ENCODE peak calls at places on chromosome 5, in ten cellular contexts. One of them, this sample, is unnamed.

GRCh38 chr5:173078878-173079277 is 22.7 kb downstream of the CREBRF start:
- DNase-seq in left ventricle myocardium superior: no peak
- DNase-seq in posterior vena cava: no peak
- DNase-seq in activated CD8-positive, alpha-beta memory T cell treated with anti-CD3 and anti-CD28 coated beads, Interleukin-2, amount 50 U/mL, for 48 hours: no peak
- DNase-seq in mesothelial cell of epicardium: no peak
- DNase-seq in HEK293T: no peak
- DNase-seq in brain microvascular endothelial cell: no peak
- DNase-seq in activated CD4-positive, alpha-beta T cell treated with anti-CD3 and anti-CD28 coated beads for 36 hours: no peak
- DNase-seq in T1000: no peak
- DNase-seq in stimulated activated naive CD4-positive, alpha-beta T cell: no peak
- DNase-seq in this sample: no peak

GRCh38 chr5:111453290-111453689 is 59.0 kb downstream of the STARD4 start:
- DNase-seq in left ventricle myocardium superior: no peak
- DNase-seq in posterior vena cava: no peak
- DNase-seq in activated CD8-positive, alpha-beta memory T cell treated with anti-CD3 and anti-CD28 coated beads, Interleukin-2, amount 50 U/mL, for 48 hours: no peak
- DNase-seq in mesothelial cell of epicardium: no peak
- DNase-seq in HEK293T: no peak
- DNase-seq in brain microvascular endothelial cell: peak
- DNase-seq in activated CD4-positive, alpha-beta T cell treated with anti-CD3 and anti-CD28 coated beads for 36 hours: no peak
- DNase-seq in T1000: no peak
- DNase-seq in stimulated activated naive CD4-positive, alpha-beta T cell: no peak
- DNase-seq in this sample: no peak

GRCh38 chr5:54900906-54901725 is 84.3 kb downstream of the ESM1 start:
- DNase-seq in left ventricle myocardium superior: peak
- DNase-seq in posterior vena cava: peak
- DNase-seq in activated CD8-positive, alpha-beta memory T cell treated with anti-CD3 and anti-CD28 coated beads, Interleukin-2, amount 50 U/mL, for 48 hours: no peak
- DNase-seq in mesothelial cell of epicardium: no peak
- DNase-seq in HEK293T: no peak
- DNase-seq in brain microvascular endothelial cell: peak
- DNase-seq in activated CD4-positive, alpha-beta T cell treated with anti-CD3 and anti-CD28 coated beads for 36 hours: no peak
- DNase-seq in T1000: no peak
- DNase-seq in stimulated activated naive CD4-positive, alpha-beta T cell: no peak
- DNase-seq in this sample: no peak

GRCh38 chr5:140181002-140181483 is 6.1 kb downstream of the CYSTM1 start:
- DNase-seq in left ventricle myocardium superior: no peak
- DNase-seq in posterior vena cava: no peak
- DNase-seq in activated CD8-positive, alpha-beta memory T cell treated with anti-CD3 and anti-CD28 coated beads, Interleukin-2, amount 50 U/mL, for 48 hours: no peak
- DNase-seq in mesothelial cell of epicardium: no peak
- DNase-seq in HEK293T: no peak
- DNase-seq in brain microvascular endothelial cell: no peak
- DNase-seq in activated CD4-positive, alpha-beta T cell treated with anti-CD3 and anti-CD28 coated beads for 36 hours: no peak
- DNase-seq in T1000: no peak
- DNase-seq in stimulated activated naive CD4-positive, alpha-beta T cell: no peak
- DNase-seq in this sample: no peak

GRCh38 chr5:164422400-164422799 is 917.0 kb downstream of the MAT2B start:
- DNase-seq in left ventricle myocardium superior: no peak
- DNase-seq in posterior vena cava: no peak
- DNase-seq in activated CD8-positive, alpha-beta memory T cell treated with anti-CD3 and anti-CD28 coated beads, Interleukin-2, amount 50 U/mL, for 48 hours: no peak
- DNase-seq in mesothelial cell of epicardium: no peak
- DNase-seq in HEK293T: peak
- DNase-seq in brain microvascular endothelial cell: no peak
- DNase-seq in activated CD4-positive, alpha-beta T cell treated with anti-CD3 and anti-CD28 coated beads for 36 hours: no peak
- DNase-seq in T1000: no peak
- DNase-seq in stimulated activated naive CD4-positive, alpha-beta T cell: no peak
- DNase-seq in this sample: peak

GRCh38 chr5:34914671-34915138 is 599 bp downstream of the RAD1 start:
- DNase-seq in left ventricle myocardium superior: peak
- DNase-seq in posterior vena cava: no peak
- DNase-seq in activated CD8-positive, alpha-beta memory T cell treated with anti-CD3 and anti-CD28 coated beads, Interleukin-2, amount 50 U/mL, for 48 hours: peak
- DNase-seq in mesothelial cell of epicardium: no peak
- DNase-seq in HEK293T: peak
- DNase-seq in brain microvascular endothelial cell: peak
- DNase-seq in activated CD4-positive, alpha-beta T cell treated with anti-CD3 and anti-CD28 coated beads for 36 hours: no peak
- DNase-seq in T1000: no peak
- DNase-seq in stimulated activated naive CD4-positive, alpha-beta T cell: no peak
- DNase-seq in this sample: peak

GRCh38 chr5:179343902-179344300 is 1.4 kb downstream of the ADAMTS2 start:
- DNase-seq in left ventricle myocardium superior: peak
- DNase-seq in posterior vena cava: no peak
- DNase-seq in activated CD8-positive, alpha-beta memory T cell treated with anti-CD3 and anti-CD28 coated beads, Interleukin-2, amount 50 U/mL, for 48 hours: peak
- DNase-seq in mesothelial cell of epicardium: no peak
- DNase-seq in HEK293T: peak
- DNase-seq in brain microvascular endothelial cell: peak
- DNase-seq in activated CD4-positive, alpha-beta T cell treated with anti-CD3 and anti-CD28 coated beads for 36 hours: peak
- DNase-seq in T1000: peak
- DNase-seq in stimulated activated naive CD4-positive, alpha-beta T cell: no peak
- DNase-seq in this sample: peak

GRCh38 chr5:148090780-148091221 is 27.0 kb downstream of the SPINK5 start:
- DNase-seq in left ventricle myocardium superior: no peak
- DNase-seq in posterior vena cava: no peak
- DNase-seq in activated CD8-positive, alpha-beta memory T cell treated with anti-CD3 and anti-CD28 coated beads, Interleukin-2, amount 50 U/mL, for 48 hours: no peak
- DNase-seq in mesothelial cell of epicardium: no peak
- DNase-seq in HEK293T: no peak
- DNase-seq in brain microvascular endothelial cell: no peak
- DNase-seq in activated CD4-positive, alpha-beta T cell treated with anti-CD3 and anti-CD28 coated beads for 36 hours: no peak
- DNase-seq in T1000: no peak
- DNase-seq in stimulated activated naive CD4-positive, alpha-beta T cell: no peak
- DNase-seq in this sample: no peak

GRCh38 chr5:147485046-147485445 is 24.8 kb downstream of the DPYSL3 start:
- DNase-seq in left ventricle myocardium superior: no peak
- DNase-seq in posterior vena cava: no peak
- DNase-seq in activated CD8-positive, alpha-beta memory T cell treated with anti-CD3 and anti-CD28 coated beads, Interleukin-2, amount 50 U/mL, for 48 hours: no peak
- DNase-seq in mesothelial cell of epicardium: no peak
- DNase-seq in HEK293T: no peak
- DNase-seq in brain microvascular endothelial cell: no peak
- DNase-seq in activated CD4-positive, alpha-beta T cell treated with anti-CD3 and anti-CD28 coated beads for 36 hours: no peak
- DNase-seq in T1000: no peak
- DNase-seq in stimulated activated naive CD4-positive, alpha-beta T cell: no peak
- DNase-seq in this sample: no peak

GRCh38 chr5:145101246-145101645 is 733.9 kb downstream of the PRELID2 start:
- DNase-seq in left ventricle myocardium superior: no peak
- DNase-seq in posterior vena cava: no peak
- DNase-seq in activated CD8-positive, alpha-beta memory T cell treated with anti-CD3 and anti-CD28 coated beads, Interleukin-2, amount 50 U/mL, for 48 hours: no peak
- DNase-seq in mesothelial cell of epicardium: no peak
- DNase-seq in HEK293T: peak
- DNase-seq in brain microvascular endothelial cell: no peak
- DNase-seq in activated CD4-positive, alpha-beta T cell treated with anti-CD3 and anti-CD28 coated beads for 36 hours: no peak
- DNase-seq in T1000: no peak
- DNase-seq in stimulated activated naive CD4-positive, alpha-beta T cell: no peak
- DNase-seq in this sample: no peak

GRCh38 chr5:22892441-22892840 is 39.3 kb upstream of the CDH12 start:
- DNase-seq in left ventricle myocardium superior: no peak
- DNase-seq in posterior vena cava: no peak
- DNase-seq in activated CD8-positive, alpha-beta memory T cell treated with anti-CD3 and anti-CD28 coated beads, Interleukin-2, amount 50 U/mL, for 48 hours: no peak
- DNase-seq in mesothelial cell of epicardium: no peak
- DNase-seq in HEK293T: no peak
- DNase-seq in brain microvascular endothelial cell: no peak
- DNase-seq in activated CD4-positive, alpha-beta T cell treated with anti-CD3 and anti-CD28 coated beads for 36 hours: no peak
- DNase-seq in T1000: no peak
- DNase-seq in stimulated activated naive CD4-positive, alpha-beta T cell: no peak
- DNase-seq in this sample: no peak

GRCh38 chr5:93874080-93874479 is 132.7 kb upstream of the POU5F2 start:
- DNase-seq in left ventricle myocardium superior: no peak
- DNase-seq in posterior vena cava: no peak
- DNase-seq in activated CD8-positive, alpha-beta memory T cell treated with anti-CD3 and anti-CD28 coated beads, Interleukin-2, amount 50 U/mL, for 48 hours: no peak
- DNase-seq in mesothelial cell of epicardium: no peak
- DNase-seq in HEK293T: no peak
- DNase-seq in brain microvascular endothelial cell: no peak
- DNase-seq in activated CD4-positive, alpha-beta T cell treated with anti-CD3 and anti-CD28 coated beads for 36 hours: peak
- DNase-seq in T1000: no peak
- DNase-seq in stimulated activated naive CD4-positive, alpha-beta T cell: no peak
- DNase-seq in this sample: no peak

GRCh38 chr5:136062563-136063274 is 33.9 kb downstream of the TGFBI start:
- DNase-seq in left ventricle myocardium superior: no peak
- DNase-seq in posterior vena cava: no peak
- DNase-seq in activated CD8-positive, alpha-beta memory T cell treated with anti-CD3 and anti-CD28 coated beads, Interleukin-2, amount 50 U/mL, for 48 hours: peak
- DNase-seq in mesothelial cell of epicardium: no peak
- DNase-seq in HEK293T: peak
- DNase-seq in brain microvascular endothelial cell: no peak
- DNase-seq in activated CD4-positive, alpha-beta T cell treated with anti-CD3 and anti-CD28 coated beads for 36 hours: peak
- DNase-seq in T1000: no peak
- DNase-seq in stimulated activated naive CD4-positive, alpha-beta T cell: no peak
- DNase-seq in this sample: no peak

GRCh38 chr5:127409236-127409921 is 108.1 kb upstream of the PRRC1 start:
- DNase-seq in left ventricle myocardium superior: no peak
- DNase-seq in posterior vena cava: no peak
- DNase-seq in activated CD8-positive, alpha-beta memory T cell treated with anti-CD3 and anti-CD28 coated beads, Interleukin-2, amount 50 U/mL, for 48 hours: no peak
- DNase-seq in mesothelial cell of epicardium: no peak
- DNase-seq in HEK293T: no peak
- DNase-seq in brain microvascular endothelial cell: no peak
- DNase-seq in activated CD4-positive, alpha-beta T cell treated with anti-CD3 and anti-CD28 coated beads for 36 hours: no peak
- DNase-seq in T1000: no peak
- DNase-seq in stimulated activated naive CD4-positive, alpha-beta T cell: no peak
- DNase-seq in this sample: no peak

GRCh38 chr5:32254987-32255900 is 57.5 kb downstream of the MTMR12 start:
- DNase-seq in left ventricle myocardium superior: no peak
- DNase-seq in posterior vena cava: no peak
- DNase-seq in activated CD8-positive, alpha-beta memory T cell treated with anti-CD3 and anti-CD28 coated beads, Interleukin-2, amount 50 U/mL, for 48 hours: no peak
- DNase-seq in mesothelial cell of epicardium: no peak
- DNase-seq in HEK293T: no peak
- DNase-seq in brain microvascular endothelial cell: no peak
- DNase-seq in activated CD4-positive, alpha-beta T cell treated with anti-CD3 and anti-CD28 coated beads for 36 hours: no peak
- DNase-seq in T1000: no peak
- DNase-seq in stimulated activated naive CD4-positive, alpha-beta T cell: no peak
- DNase-seq in this sample: no peak

GRCh38 chr5:8829322-8830029 is 716.4 kb downstream of the SEMA5A start:
- DNase-seq in left ventricle myocardium superior: no peak
- DNase-seq in posterior vena cava: no peak
- DNase-seq in activated CD8-positive, alpha-beta memory T cell treated with anti-CD3 and anti-CD28 coated beads, Interleukin-2, amount 50 U/mL, for 48 hours: no peak
- DNase-seq in mesothelial cell of epicardium: no peak
- DNase-seq in HEK293T: no peak
- DNase-seq in brain microvascular endothelial cell: peak
- DNase-seq in activated CD4-positive, alpha-beta T cell treated with anti-CD3 and anti-CD28 coated beads for 36 hours: no peak
- DNase-seq in T1000: peak
- DNase-seq in stimulated activated naive CD4-positive, alpha-beta T cell: no peak
- DNase-seq in this sample: no peak

GRCh38 chr5:107853031-107853430 is 182.3 kb upstream of the EFNA5 start:
- DNase-seq in left ventricle myocardium superior: no peak
- DNase-seq in posterior vena cava: no peak
- DNase-seq in activated CD8-positive, alpha-beta memory T cell treated with anti-CD3 and anti-CD28 coated beads, Interleukin-2, amount 50 U/mL, for 48 hours: no peak
- DNase-seq in mesothelial cell of epicardium: no peak
- DNase-seq in HEK293T: no peak
- DNase-seq in brain microvascular endothelial cell: no peak
- DNase-seq in activated CD4-positive, alpha-beta T cell treated with anti-CD3 and anti-CD28 coated beads for 36 hours: no peak
- DNase-seq in T1000: no peak
- DNase-seq in stimulated activated naive CD4-positive, alpha-beta T cell: no peak
- DNase-seq in this sample: no peak

GRCh38 chr5:166285385-166285784 is 2006.1 kb upstream of the WWC1 start:
- DNase-seq in left ventricle myocardium superior: no peak
- DNase-seq in posterior vena cava: no peak
- DNase-seq in activated CD8-positive, alpha-beta memory T cell treated with anti-CD3 and anti-CD28 coated beads, Interleukin-2, amount 50 U/mL, for 48 hours: no peak
- DNase-seq in mesothelial cell of epicardium: no peak
- DNase-seq in HEK293T: no peak
- DNase-seq in brain microvascular endothelial cell: no peak
- DNase-seq in activated CD4-positive, alpha-beta T cell treated with anti-CD3 and anti-CD28 coated beads for 36 hours: no peak
- DNase-seq in T1000: no peak
- DNase-seq in stimulated activated naive CD4-positive, alpha-beta T cell: no peak
- DNase-seq in this sample: no peak

GRCh38 chr5:35313296-35313695 is 83.0 kb upstream of the PRLR start:
- DNase-seq in left ventricle myocardium superior: no peak
- DNase-seq in posterior vena cava: no peak
- DNase-seq in activated CD8-positive, alpha-beta memory T cell treated with anti-CD3 and anti-CD28 coated beads, Interleukin-2, amount 50 U/mL, for 48 hours: no peak
- DNase-seq in mesothelial cell of epicardium: no peak
- DNase-seq in HEK293T: no peak
- DNase-seq in brain microvascular endothelial cell: peak
- DNase-seq in activated CD4-positive, alpha-beta T cell treated with anti-CD3 and anti-CD28 coated beads for 36 hours: no peak
- DNase-seq in T1000: peak
- DNase-seq in stimulated activated naive CD4-positive, alpha-beta T cell: no peak
- DNase-seq in this sample: no peak

GRCh38 chr5:117594165-117594564 is 1019.5 kb upstream of the SEMA6A start:
- DNase-seq in left ventricle myocardium superior: no peak
- DNase-seq in posterior vena cava: peak
- DNase-seq in activated CD8-positive, alpha-beta memory T cell treated with anti-CD3 and anti-CD28 coated beads, Interleukin-2, amount 50 U/mL, for 48 hours: no peak
- DNase-seq in mesothelial cell of epicardium: no peak
- DNase-seq in HEK293T: no peak
- DNase-seq in brain microvascular endothelial cell: no peak
- DNase-seq in activated CD4-positive, alpha-beta T cell treated with anti-CD3 and anti-CD28 coated beads for 36 hours: no peak
- DNase-seq in T1000: no peak
- DNase-seq in stimulated activated naive CD4-positive, alpha-beta T cell: no peak
- DNase-seq in this sample: no peak

GRCh38 chr5:100776244-100776643 is 126.8 kb downstream of the ST8SIA4 start:
- DNase-seq in left ventricle myocardium superior: no peak
- DNase-seq in posterior vena cava: no peak
- DNase-seq in activated CD8-positive, alpha-beta memory T cell treated with anti-CD3 and anti-CD28 coated beads, Interleukin-2, amount 50 U/mL, for 48 hours: no peak
- DNase-seq in mesothelial cell of epicardium: no peak
- DNase-seq in HEK293T: no peak
- DNase-seq in brain microvascular endothelial cell: no peak
- DNase-seq in activated CD4-positive, alpha-beta T cell treated with anti-CD3 and anti-CD28 coated beads for 36 hours: no peak
- DNase-seq in T1000: no peak
- DNase-seq in stimulated activated naive CD4-positive, alpha-beta T cell: no peak
- DNase-seq in this sample: no peak

GRCh38 chr5:5589146-5589826 is 166.8 kb downstream of the ICE1 start:
- DNase-seq in left ventricle myocardium superior: no peak
- DNase-seq in posterior vena cava: no peak
- DNase-seq in activated CD8-positive, alpha-beta memory T cell treated with anti-CD3 and anti-CD28 coated beads, Interleukin-2, amount 50 U/mL, for 48 hours: no peak
- DNase-seq in mesothelial cell of epicardium: no peak
- DNase-seq in HEK293T: no peak
- DNase-seq in brain microvascular endothelial cell: no peak
- DNase-seq in activated CD4-positive, alpha-beta T cell treated with anti-CD3 and anti-CD28 coated beads for 36 hours: no peak
- DNase-seq in T1000: no peak
- DNase-seq in stimulated activated naive CD4-positive, alpha-beta T cell: no peak
- DNase-seq in this sample: no peak

GRCh38 chr5:155514105-155514563 is 500.6 kb downstream of the KIF4B start:
- DNase-seq in left ventricle myocardium superior: no peak
- DNase-seq in posterior vena cava: no peak
- DNase-seq in activated CD8-positive, alpha-beta memory T cell treated with anti-CD3 and anti-CD28 coated beads, Interleukin-2, amount 50 U/mL, for 48 hours: no peak
- DNase-seq in mesothelial cell of epicardium: no peak
- DNase-seq in HEK293T: no peak
- DNase-seq in brain microvascular endothelial cell: no peak
- DNase-seq in activated CD4-positive, alpha-beta T cell treated with anti-CD3 and anti-CD28 coated beads for 36 hours: no peak
- DNase-seq in T1000: no peak
- DNase-seq in stimulated activated naive CD4-positive, alpha-beta T cell: no peak
- DNase-seq in this sample: no peak

GRCh38 chr5:97458851-97459250 is 275.8 kb upstream of the RIOK2 start:
- DNase-seq in left ventricle myocardium superior: no peak
- DNase-seq in posterior vena cava: no peak
- DNase-seq in activated CD8-positive, alpha-beta memory T cell treated with anti-CD3 and anti-CD28 coated beads, Interleukin-2, amount 50 U/mL, for 48 hours: no peak
- DNase-seq in mesothelial cell of epicardium: no peak
- DNase-seq in HEK293T: no peak
- DNase-seq in brain microvascular endothelial cell: no peak
- DNase-seq in activated CD4-positive, alpha-beta T cell treated with anti-CD3 and anti-CD28 coated beads for 36 hours: no peak
- DNase-seq in T1000: no peak
- DNase-seq in stimulated activated naive CD4-positive, alpha-beta T cell: no peak
- DNase-seq in this sample: no peak

GRCh38 chr5:41252036-41252435 is 38.7 kb upstream of the C6 start:
- DNase-seq in left ventricle myocardium superior: no peak
- DNase-seq in posterior vena cava: no peak
- DNase-seq in activated CD8-positive, alpha-beta memory T cell treated with anti-CD3 and anti-CD28 coated beads, Interleukin-2, amount 50 U/mL, for 48 hours: no peak
- DNase-seq in mesothelial cell of epicardium: no peak
- DNase-seq in HEK293T: no peak
- DNase-seq in brain microvascular endothelial cell: no peak
- DNase-seq in activated CD4-positive, alpha-beta T cell treated with anti-CD3 and anti-CD28 coated beads for 36 hours: no peak
- DNase-seq in T1000: no peak
- DNase-seq in stimulated activated naive CD4-positive, alpha-beta T cell: no peak
- DNase-seq in this sample: no peak

GRCh38 chr5:151126199-151126645 is 31.4 kb downstream of the ANXA6 start:
- DNase-seq in left ventricle myocardium superior: peak
- DNase-seq in posterior vena cava: peak
- DNase-seq in activated CD8-positive, alpha-beta memory T cell treated with anti-CD3 and anti-CD28 coated beads, Interleukin-2, amount 50 U/mL, for 48 hours: peak
- DNase-seq in mesothelial cell of epicardium: no peak
- DNase-seq in HEK293T: peak
- DNase-seq in brain microvascular endothelial cell: peak
- DNase-seq in activated CD4-positive, alpha-beta T cell treated with anti-CD3 and anti-CD28 coated beads for 36 hours: peak
- DNase-seq in T1000: peak
- DNase-seq in stimulated activated naive CD4-positive, alpha-beta T cell: peak
- DNase-seq in this sample: peak

GRCh38 chr5:103452666-103453065 is 109.9 kb downstream of the NUDT12 start:
- DNase-seq in left ventricle myocardium superior: no peak
- DNase-seq in posterior vena cava: no peak
- DNase-seq in activated CD8-positive, alpha-beta memory T cell treated with anti-CD3 and anti-CD28 coated beads, Interleukin-2, amount 50 U/mL, for 48 hours: no peak
- DNase-seq in mesothelial cell of epicardium: no peak
- DNase-seq in HEK293T: no peak
- DNase-seq in brain microvascular endothelial cell: peak
- DNase-seq in activated CD4-positive, alpha-beta T cell treated with anti-CD3 and anti-CD28 coated beads for 36 hours: no peak
- DNase-seq in T1000: no peak
- DNase-seq in stimulated activated naive CD4-positive, alpha-beta T cell: no peak
- DNase-seq in this sample: no peak

GRCh38 chr5:54296386-54296785 is 14.0 kb downstream of the ARL15 start:
- DNase-seq in left ventricle myocardium superior: peak
- DNase-seq in posterior vena cava: no peak
- DNase-seq in activated CD8-positive, alpha-beta memory T cell treated with anti-CD3 and anti-CD28 coated beads, Interleukin-2, amount 50 U/mL, for 48 hours: no peak
- DNase-seq in mesothelial cell of epicardium: no peak
- DNase-seq in HEK293T: no peak
- DNase-seq in brain microvascular endothelial cell: no peak
- DNase-seq in activated CD4-positive, alpha-beta T cell treated with anti-CD3 and anti-CD28 coated beads for 36 hours: no peak
- DNase-seq in T1000: no peak
- DNase-seq in stimulated activated naive CD4-positive, alpha-beta T cell: no peak
- DNase-seq in this sample: no peak